ENCODE peak calls at places on chromosomes 13 and 19, in seven cellular contexts. One of them, this sample, is unnamed.

GRCh38 chr19:20999731-21000352 is 20.6 kb upstream of the ZNF430 start:
- DNase-seq in fibroblast of the aortic adventitia: peak
- DNase-seq in activated CD4-positive, CD25-positive, alpha-beta regulatory T cell treated with anti-CD3 and anti-CD28 coated beads, Interleukin-2, amount 50 U/mL, for 72 hours: peak
- DNase-seq in frontal cortex: peak
- DNase-seq in HT1080: peak
- DNase-seq in pulmonary artery endothelial cell: peak
- DNase-seq in GM23338: peak
- DNase-seq in this sample: peak

GRCh38 chr13:95982144-95982543 is 71.1 kb downstream of the UGGT2 start:
- DNase-seq in fibroblast of the aortic adventitia: no peak
- DNase-seq in activated CD4-positive, CD25-positive, alpha-beta regulatory T cell treated with anti-CD3 and anti-CD28 coated beads, Interleukin-2, amount 50 U/mL, for 72 hours: no peak
- DNase-seq in frontal cortex: no peak
- DNase-seq in HT1080: no peak
- DNase-seq in pulmonary artery endothelial cell: no peak
- DNase-seq in GM23338: no peak
- DNase-seq in this sample: no peak

GRCh38 chr19:58002384-58003152 is at the start of gene ZNF606:
- DNase-seq in fibroblast of the aortic adventitia: peak
- DNase-seq in activated CD4-positive, CD25-positive, alpha-beta regulatory T cell treated with anti-CD3 and anti-CD28 coated beads, Interleukin-2, amount 50 U/mL, for 72 hours: peak
- DNase-seq in frontal cortex: peak
- DNase-seq in HT1080: peak
- DNase-seq in pulmonary artery endothelial cell: peak
- DNase-seq in GM23338: peak
- DNase-seq in this sample: peak

GRCh38 chr13:52879950-52880650 is 31.7 kb upstream of the PCDH8 start:
- DNase-seq in fibroblast of the aortic adventitia: no peak
- DNase-seq in activated CD4-positive, CD25-positive, alpha-beta regulatory T cell treated with anti-CD3 and anti-CD28 coated beads, Interleukin-2, amount 50 U/mL, for 72 hours: no peak
- DNase-seq in frontal cortex: no peak
- DNase-seq in HT1080: no peak
- DNase-seq in pulmonary artery endothelial cell: no peak
- DNase-seq in GM23338: peak
- DNase-seq in this sample: no peak

GRCh38 chr19:35110974-35111373 is 4.6 kb upstream of the FXYD3 start:
- DNase-seq in fibroblast of the aortic adventitia: no peak
- DNase-seq in activated CD4-positive, CD25-positive, alpha-beta regulatory T cell treated with anti-CD3 and anti-CD28 coated beads, Interleukin-2, amount 50 U/mL, for 72 hours: no peak
- DNase-seq in frontal cortex: no peak
- DNase-seq in HT1080: no peak
- DNase-seq in pulmonary artery endothelial cell: no peak
- DNase-seq in GM23338: no peak
- DNase-seq in this sample: no peak

GRCh38 chr19:54875506-54875905 is 1.5 kb downstream of the FCAR start:
- DNase-seq in fibroblast of the aortic adventitia: no peak
- DNase-seq in activated CD4-positive, CD25-positive, alpha-beta regulatory T cell treated with anti-CD3 and anti-CD28 coated beads, Interleukin-2, amount 50 U/mL, for 72 hours: no peak
- DNase-seq in frontal cortex: no peak
- DNase-seq in HT1080: no peak
- DNase-seq in pulmonary artery endothelial cell: no peak
- DNase-seq in GM23338: no peak
- DNase-seq in this sample: no peak

GRCh38 chr19:17419154-17419490 is 725 bp upstream of the MVB12A start:
- DNase-seq in fibroblast of the aortic adventitia: no peak
- DNase-seq in activated CD4-positive, CD25-positive, alpha-beta regulatory T cell treated with anti-CD3 and anti-CD28 coated beads, Interleukin-2, amount 50 U/mL, for 72 hours: no peak
- DNase-seq in frontal cortex: no peak
- DNase-seq in HT1080: no peak
- DNase-seq in pulmonary artery endothelial cell: no peak
- DNase-seq in GM23338: no peak
- DNase-seq in this sample: no peak

GRCh38 chr19:10138879-10139795 is 19.4 kb upstream of the EIF3G start:
- DNase-seq in fibroblast of the aortic adventitia: no peak
- DNase-seq in activated CD4-positive, CD25-positive, alpha-beta regulatory T cell treated with anti-CD3 and anti-CD28 coated beads, Interleukin-2, amount 50 U/mL, for 72 hours: no peak
- DNase-seq in frontal cortex: no peak
- DNase-seq in HT1080: no peak
- DNase-seq in pulmonary artery endothelial cell: no peak
- DNase-seq in GM23338: no peak
- DNase-seq in this sample: no peak

GRCh38 chr19:49019242-49019932 is 2.5 kb upstream of the LHB start:
- DNase-seq in fibroblast of the aortic adventitia: no peak
- DNase-seq in activated CD4-positive, CD25-positive, alpha-beta regulatory T cell treated with anti-CD3 and anti-CD28 coated beads, Interleukin-2, amount 50 U/mL, for 72 hours: peak
- DNase-seq in frontal cortex: no peak
- DNase-seq in HT1080: no peak
- DNase-seq in pulmonary artery endothelial cell: no peak
- DNase-seq in GM23338: peak
- DNase-seq in this sample: no peak

GRCh38 chr19:7216373-7216902 is 77.8 kb downstream of the INSR start:
- DNase-seq in fibroblast of the aortic adventitia: no peak
- DNase-seq in activated CD4-positive, CD25-positive, alpha-beta regulatory T cell treated with anti-CD3 and anti-CD28 coated beads, Interleukin-2, amount 50 U/mL, for 72 hours: no peak
- DNase-seq in frontal cortex: no peak
- DNase-seq in HT1080: no peak
- DNase-seq in pulmonary artery endothelial cell: no peak
- DNase-seq in GM23338: no peak
- DNase-seq in this sample: no peak

GRCh38 chr13:81639984-81640582 is 1299.2 kb upstream of the SPRY2 start:
- DNase-seq in fibroblast of the aortic adventitia: no peak
- DNase-seq in activated CD4-positive, CD25-positive, alpha-beta regulatory T cell treated with anti-CD3 and anti-CD28 coated beads, Interleukin-2, amount 50 U/mL, for 72 hours: no peak
- DNase-seq in frontal cortex: no peak
- DNase-seq in HT1080: peak
- DNase-seq in pulmonary artery endothelial cell: no peak
- DNase-seq in GM23338: peak
- DNase-seq in this sample: no peak